ENCODE peak calls at places on chromosomes 3 and 15, in four cellular contexts. K is HepG2, C is K562, B is GM12878. D is an unnamed sample.

GRCh38 chr3:122767690-122768372 is 25.8 kb downstream of the HSPBAP1 start:
- DNase-seq in K (no peak), C (no peak), B (no peak), D (no peak)

GRCh38 chr15:42490246-42490742 is 647 bp downstream of the ZNF106 start:
- DNase-seq in K (no peak), C (no peak), B (no peak), D (no peak)

GRCh38 chr15:72599855-72600464 is 54.5 kb upstream of the GOLGA6B start:
- DNase-seq in K (peak), C (peak), B (no peak), D (no peak)

GRCh38 chr3:194350726-194351071 is 429 bp downstream of the CPN2 start:
- DNase-seq in K (no peak), C (no peak), B (no peak), D (no peak)

GRCh38 chr3:190458040-190458439 is 8.3 kb upstream of the TMEM207 start:
- DNase-seq in K (no peak), C (no peak), B (no peak), D (no peak)

GRCh38 chr3:23175361-23176073 is 27.6 kb upstream of the UBE2E2 start:
- DNase-seq in K (no peak), C (no peak), B (no peak), D (no peak)

GRCh38 chr3:123745184-123745855 is 138.8 kb downstream of the MYLK start:
- DNase-seq in K (peak), C (no peak), B (no peak), D (no peak)

GRCh38 chr15:98177950-98178848 is 217.7 kb downstream of the ARRDC4 start:
- DNase-seq in K (peak), C (peak), B (no peak), D (peak)

GRCh38 chr3:119672791-119673190 is 4.4 kb downstream of the COX17 start:
- DNase-seq in K (no peak), C (no peak), B (no peak), D (no peak)

GRCh38 chr3:177816667-177817208 is 619.5 kb upstream of the TBL1XR1 start:
- DNase-seq in K (peak), C (no peak), B (no peak), D (no peak)

GRCh38 chr3:172139528-172140276 is 100.3 kb downstream of the FNDC3B start:
- DNase-seq in K (no peak), C (no peak), B (no peak), D (no peak)

GRCh38 chr3:172138792-172139507 is 99.6 kb downstream of the FNDC3B start:
- DNase-seq in K (peak), C (peak), B (peak), D (no peak)

GRCh38 chr3:172142074-172143059 is 103.0 kb downstream of the FNDC3B start:
- DNase-seq in K (no peak), C (no peak), B (peak), D (no peak)

GRCh38 chr3:172143060-172143451 is 103.7 kb downstream of the FNDC3B start:
- DNase-seq in K (no peak), C (no peak), B (no peak), D (no peak)

DNA sequence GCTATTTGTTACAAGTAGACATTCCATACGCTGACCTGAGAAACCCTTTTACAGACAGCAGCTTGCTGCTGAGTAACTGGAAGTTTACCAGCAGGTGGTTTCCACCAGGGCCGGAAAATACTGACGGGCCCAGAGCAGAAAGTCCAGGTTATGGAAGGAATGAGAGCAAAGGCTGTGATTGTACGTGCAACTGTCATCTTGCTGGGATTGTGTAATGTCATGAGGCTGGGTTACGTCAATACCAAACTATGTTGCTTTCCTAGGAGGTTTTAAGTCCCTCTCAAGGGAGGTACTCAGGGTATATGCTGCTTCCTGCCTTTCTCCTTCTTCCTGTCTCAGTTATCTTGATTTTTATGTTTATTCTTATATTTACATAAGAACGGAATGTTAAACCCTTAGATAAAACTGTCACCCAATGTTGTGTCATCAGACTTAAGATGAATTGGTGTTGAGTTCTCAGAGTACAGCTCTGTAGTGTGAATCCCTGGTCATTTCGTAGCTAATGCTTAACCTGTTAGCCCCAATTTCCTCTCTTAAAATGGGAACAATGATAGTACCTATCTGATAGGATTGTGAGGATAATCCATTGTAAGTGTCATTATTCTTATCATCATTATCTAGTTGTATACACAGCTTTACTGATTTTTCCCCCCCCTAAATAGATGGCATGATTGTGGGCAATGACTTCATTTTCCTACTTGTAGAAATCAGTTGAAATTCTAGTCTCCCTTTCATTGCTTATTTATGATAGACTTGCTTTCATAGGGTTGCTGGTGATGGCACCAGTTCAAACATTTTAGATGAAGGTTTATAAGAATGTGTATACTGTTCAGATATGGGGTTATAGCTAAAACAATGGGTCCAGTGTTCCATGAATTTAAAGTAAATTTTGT is 101.4 kb downstream of the FNDC3B start:
- DNase-seq in K (peak), C (no peak), B (no peak), D (no peak)
- TF ChIP-seq POLR2AphosphoS5 in K (peak), C (no peak), B (no peak), D (no peak)

DNA sequence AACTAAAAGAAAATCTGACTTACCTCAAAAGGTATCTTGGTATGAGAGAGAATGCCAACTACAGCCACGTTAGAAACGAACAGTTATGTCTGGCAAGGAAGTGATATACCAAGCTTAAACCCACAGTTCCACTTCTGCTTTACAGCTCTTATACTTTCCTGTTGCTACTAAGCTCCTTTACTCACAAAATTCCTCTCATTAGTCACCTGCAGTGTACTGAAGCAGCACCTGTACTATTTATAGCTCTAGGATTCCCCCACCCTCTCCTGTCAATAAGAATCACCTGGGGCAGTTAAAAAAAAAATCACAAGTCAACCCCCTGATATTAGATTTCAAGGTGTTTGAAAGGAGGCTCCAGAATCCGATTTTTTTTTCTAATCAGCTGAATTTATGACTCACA is 2.9 kb upstream of the TMEM266 start:
- DNase-seq in K (no peak), C (no peak), B (peak), D (no peak)
- H3K4me3 ChIP-seq in K (no peak), C (no peak), B (peak), D (no peak)

GRCh38 chr3:64796597-64796996 is 108.8 kb upstream of the ADAMTS9 start:
- DNase-seq in K (no peak), C (no peak), B (no peak), D (no peak)
- TF ChIP-seq HDAC6 in K (no peak), C (no peak), B (no peak), D (no peak)

GRCh38 chr3:134311265-134311664 is 60.6 kb upstream of the RYK start:
- DNase-seq in K (no peak), C (no peak), B (no peak), D (no peak)

GRCh38 chr3:134309987-134310700 is 59.5 kb upstream of the RYK start:
- DNase-seq in K (peak), C (no peak), B (no peak), D (no peak)

GRCh38 chr3:134307425-134307824 is 56.8 kb upstream of the RYK start:
- DNase-seq in K (no peak), C (no peak), B (no peak), D (no peak)

GRCh38 chr3:134306334-134306733 is 55.7 kb upstream of the RYK start:
- DNase-seq in K (no peak), C (no peak), B (no peak), D (no peak)

GRCh38 chr3:134308350-134308891 is 57.8 kb upstream of the RYK start:
- DNase-seq in K (peak), C (peak), B (peak), D (peak)
- TF ChIP-seq POLR2AphosphoS5 in K (no peak), C (no peak), B (no peak), D (peak)

GRCh38 chr3:169243122-169243521 is 420.4 kb downstream of the MECOM start:
- DNase-seq in K (no peak), C (no peak), B (no peak), D (no peak)
- H3K4me3 ChIP-seq in K (no peak), C (no peak), B (no peak), D (no peak)

GRCh38 chr3:57164606-57165573 is at the start of gene IL17RD:
- DNase-seq in K (peak), C (peak), B (no peak), D (peak)
- TF ChIP-seq HDAC6 in K (no peak), C (no peak), B (peak), D (no peak)